ENCODE peak calls at places on chromosomes 11 and 22, in seven cellular contexts. E is activated CD8-positive, alpha-beta memory T cell treated with anti-CD3 and anti-CD28 coated beads, Interleukin-2, amount 50 U/mL, for 48 hours; J is T-helper 2 cell; M is A549; K is ovary; D is stimulated activated CD8-positive, alpha-beta memory T cell treated with anti-CD3 and anti-CD28 coated beads, Interleukin-2, amount 100 ng/mL, for 1 hour; C is activated CD4-positive, alpha-beta T cell treated with anti-CD3 and anti-CD28 coated beads, Interleukin-2, amount 10 ng/mL, durations not matched to agents 7 days and 5 days. B is an unnamed sample.

GRCh38 chr11:64251986-64252837 is 882 bp downstream of the PLCB3 start:
- DNase-seq in E (no peak), J (no peak), M (no peak), K (no peak), D (no peak), C (no peak), B (no peak)

GRCh38 chr11:4418403-4418802 is 24.9 kb upstream of the TRIM21 start:
- DNase-seq in E (no peak), J (no peak), M (no peak), K (no peak), D (no peak), C (no peak), B (no peak)

GRCh38 chr11:67489203-67489859 is 6.5 kb downstream of the AIP start:
- DNase-seq in E (no peak), J (no peak), M (no peak), K (no peak), D (no peak), C (no peak), B (no peak)

GRCh38 chr11:69490516-69490915 is 9.1 kb downstream of the LINC01488 start:
- DNase-seq in E (no peak), J (no peak), M (no peak), K (no peak), D (no peak), C (no peak), B (no peak)

GRCh38 chr22:41833369-41834004 is 582 bp downstream of the SREBF2 start:
- DNase-seq in E (peak), J (peak), M (peak), K (peak), D (no peak), C (peak), B (peak)

GRCh38 chr22:42909363-42910058 is 52.4 kb upstream of the ARFGAP3 start:
- DNase-seq in E (no peak), J (no peak), M (no peak), K (no peak), D (no peak), C (no peak), B (no peak)

GRCh38 chr22:46363611-46364321 is 28.3 kb downstream of the TRMU start:
- DNase-seq in E (no peak), J (no peak), M (no peak), K (no peak), D (no peak), C (no peak), B (no peak)

GRCh38 chr11:6627762-6628241 is 8.6 kb upstream of the TPP1 start:
- DNase-seq in E (no peak), J (no peak), M (no peak), K (no peak), D (no peak), C (peak), B (no peak)

GRCh38 chr22:41314821-41315220 is 13.5 kb downstream of the ZC3H7B start:
- DNase-seq in E (no peak), J (no peak), M (no peak), K (no peak), D (no peak), C (no peak), B (no peak)

GRCh38 chr11:115215694-115216615 is 288.3 kb downstream of the CADM1 start:
- DNase-seq in E (no peak), J (no peak), M (peak), K (no peak), D (no peak), C (no peak), B (no peak)

GRCh38 chr22:49807780-49808708 is 19.6 kb downstream of the BRD1 start:
- DNase-seq in E (no peak), J (no peak), M (no peak), K (no peak), D (no peak), C (peak), B (no peak)

GRCh38 chr11:8234425-8234821 is 29.3 kb downstream of the LMO1 start:
- DNase-seq in E (no peak), J (no peak), M (peak), K (no peak), D (no peak), C (no peak), B (no peak)

GRCh38 chr11:73359341-73359740 is 16.9 kb upstream of the RELT start:
- DNase-seq in E (no peak), J (no peak), M (no peak), K (no peak), D (no peak), C (no peak), B (no peak)

GRCh38 chr11:78310500-78310909 is 107.1 kb downstream of the GAB2 start:
- DNase-seq in E (no peak), J (no peak), M (no peak), K (peak), D (no peak), C (no peak), B (no peak)

GRCh38 chr11:112795896-112796686 is 165.1 kb upstream of the NCAM1 start:
- DNase-seq in E (no peak), J (no peak), M (no peak), K (peak), D (no peak), C (no peak), B (no peak)

GRCh38 chr11:68282141-68282860 is 10.5 kb upstream of the C11orf24 start:
- DNase-seq in E (peak), J (no peak), M (no peak), K (no peak), D (no peak), C (peak), B (peak)

GRCh38 chr11:130772266-130773227 is 143.7 kb downstream of the SNX19 start:
- DNase-seq in E (no peak), J (no peak), M (peak), K (peak), D (no peak), C (no peak), B (no peak)

GRCh38 chr11:20116825-20117224 is 43.5 kb downstream of the DBX1 start:
- DNase-seq in E (no peak), J (no peak), M (no peak), K (no peak), D (no peak), C (no peak), B (no peak)

GRCh38 chr11:127003260-127003981 is 2.9 kb upstream of the KIRREL3 start:
- DNase-seq in E (peak), J (no peak), M (peak), K (no peak), D (no peak), C (no peak), B (no peak)

GRCh38 chr11:133134561-133135173 is 397.6 kb downstream of the OPCML start:
- DNase-seq in E (peak), J (peak), M (peak), K (no peak), D (no peak), C (peak), B (no peak)

GRCh38 chr22:31973739-31974138 is 29.4 kb downstream of the YWHAH start:
- DNase-seq in E (no peak), J (no peak), M (no peak), K (no peak), D (no peak), C (no peak), B (no peak)

B was measured in stimulated activated CD4-positive, alpha-beta T cell treated with anti-CD3 and anti-CD28 coated beads, Interleukin-2, amount 100 ng/mL, for 4 hours.